ENCODE peak calls at places on chromosomes 1 and 21, in nine cellular contexts. L, N, A, W, F, P, K, V and E are unnamed samples.

GRCh38 chr1:22416555-22417454 is 34.8 kb upstream of the ZBTB40 start:
- DNase-seq in W (peak; percentile 19), N (peak; percentile 55), V (peak; percentile 87), A (peak; percentile 54), L (peak; percentile 80), F (peak; percentile 72), P (peak; percentile 60), K (peak; percentile 62), E (peak; percentile 59)

GRCh38 chr1:21933397-21934248 is 3.5 kb downstream of the HSPG2 start:
- DNase-seq in W (no peak), K (no peak), L (peak; percentile 74), P (no peak), V (peak; percentile 72), F (no peak), N (peak; percentile 76), A (no peak), E (peak; percentile 67)

GRCh38 chr1:157487430-157487829 is 64.9 kb downstream of the FCRL5 start:
- DNase-seq in A (no peak), L (no peak), N (no peak), K (no peak), V (no peak), W (no peak), F (no peak), P (no peak), E (no peak)

GRCh38 chr1:224769987-224770693 is 154.0 kb downstream of the CNIH3 start:
- DNase-seq in P (no peak), K (peak; percentile 9), N (no peak), F (no peak), W (no peak), A (no peak), L (no peak), V (no peak), E (no peak)

GRCh38 chr1:200923607-200924006 is 28.9 kb downstream of the INAVA start:
- DNase-seq in K (peak; percentile 69), P (no peak), A (no peak), V (no peak), N (no peak), L (no peak), W (no peak), F (no peak), E (no peak)

GRCh38 chr1:220604921-220605320 is 77.0 kb downstream of the MARK1 start:
- DNase-seq in P (no peak), F (no peak), W (no peak), L (no peak), A (no peak), V (no peak), N (no peak), K (no peak), E (no peak)

GRCh38 chr1:3814065-3814464 is 17.8 kb upstream of the LRRC47 start:
- DNase-seq in W (no peak), L (no peak), K (no peak), P (no peak), N (no peak), V (no peak), F (no peak), A (no peak), E (no peak)

GRCh38 chr1:110756506-110756905 is 81.8 kb upstream of the KCNA3 start:
- DNase-seq in A (no peak), K (no peak), V (no peak), N (no peak), F (no peak), P (no peak), L (no peak), W (no peak), E (peak; percentile 55)

GRCh38 chr1:9150582-9151290 is 21.8 kb upstream of the GPR157 start:
- DNase-seq in K (no peak), L (no peak), A (no peak), N (peak; percentile 51), V (no peak), W (no peak), P (no peak), F (no peak), E (peak; percentile 84)

GRCh38 chr1:153505576-153505975 is 30.2 kb downstream of the S100A6 start:
- DNase-seq in F (no peak), V (no peak), K (no peak), N (no peak), W (no peak), A (no peak), P (no peak), L (no peak), E (no peak)

GRCh38 chr1:153506386-153506785 is 29.4 kb downstream of the S100A6 start:
- DNase-seq in A (no peak), N (no peak), L (no peak), K (no peak), F (no peak), V (no peak), P (no peak), W (no peak), E (no peak)

GRCh38 chr1:153507926-153508583 is 27.7 kb downstream of the S100A6 start:
- DNase-seq in K (no peak), F (no peak), L (no peak), N (no peak), P (no peak), W (no peak), V (no peak), A (no peak), E (no peak)

GRCh38 chr1:153506831-153507413 is 28.9 kb downstream of the S100A6 start:
- DNase-seq in P (no peak), A (no peak), W (no peak), F (no peak), L (peak; percentile 74), N (peak; percentile 86), K (peak; percentile 72), V (peak; percentile 77), E (peak; percentile 74)

GRCh38 chr1:153503766-153504165 is 32.0 kb downstream of the S100A6 start:
- DNase-seq in A (no peak), N (no peak), V (no peak), K (no peak), F (no peak), W (no peak), P (no peak), L (no peak), E (no peak)
- H3K4me3 ChIP-seq in A (no peak overlapping the region), N (no peak overlapping the region), V (no peak overlapping the region), K (no peak overlapping the region), F (no peak overlapping the region), W (no peak overlapping the region), P (no peak overlapping the region), L (no peak overlapping the region), E (no peak overlapping the region)

DNA sequence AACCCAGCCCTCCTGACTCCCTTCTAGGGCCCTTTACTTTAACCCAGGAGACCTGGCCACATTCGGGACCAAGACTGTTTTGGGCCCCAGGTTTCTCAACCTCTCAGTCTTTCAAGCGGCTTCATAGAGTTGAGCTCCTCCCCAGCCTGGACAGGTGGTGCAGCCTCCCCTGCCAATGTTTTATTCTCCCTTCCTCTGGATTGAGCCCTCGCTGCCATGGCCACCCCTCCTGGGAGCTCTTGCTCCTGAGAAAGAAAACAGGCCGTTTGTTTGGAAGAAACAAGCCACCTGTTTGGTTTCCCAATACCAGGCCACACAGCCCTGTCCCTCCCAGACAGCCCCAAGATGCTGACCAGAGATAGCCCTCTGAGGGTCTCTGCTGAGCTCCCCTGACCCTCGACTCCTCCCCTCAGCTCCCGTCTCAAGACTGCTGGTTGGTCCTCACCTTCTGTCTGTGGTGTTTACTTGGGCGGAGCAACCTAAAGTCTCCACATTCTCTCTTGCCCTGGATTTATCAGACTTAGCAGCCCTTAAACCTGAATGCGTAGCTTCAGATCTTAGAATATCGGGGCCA is 3.3 kb downstream of the TMEM51 start:
- DNase-seq in P (no peak), N (no peak), A (no peak), K (no peak), F (no peak), V (peak; percentile 63), W (no peak), L (no peak), E (no peak)
- H3K27ac ChIP-seq in P (no peak overlapping the region), N (no peak overlapping the region), A (no peak overlapping the region), K (no peak overlapping the region), F (no peak overlapping the region), V (peak overlapping the region; percentile 55), W (peak overlapping the region; percentile 73), L (peak overlapping the region; percentile 41), E (peak overlapping the region; percentile 67)

GRCh38 chr1:55170426-55170825 is 44.7 kb downstream of the USP24 start:
- DNase-seq in P (no peak), V (no peak), L (no peak), F (no peak), A (no peak), N (no peak), K (no peak), W (no peak), E (no peak)

GRCh38 chr1:55167224-55167623 is 47.9 kb downstream of the USP24 start:
- DNase-seq in L (no peak), A (no peak), W (no peak), P (no peak), F (no peak), V (no peak), K (no peak), N (no peak), E (no peak)

GRCh38 chr1:55172272-55172671 is 42.9 kb downstream of the USP24 start:
- DNase-seq in W (no peak), V (no peak), L (no peak), K (no peak), N (no peak), F (no peak), P (no peak), A (no peak), E (no peak)

GRCh38 chr1:55168353-55168752 is 46.8 kb downstream of the USP24 start:
- DNase-seq in N (no peak), W (no peak), V (no peak), L (no peak), K (no peak), F (no peak), P (no peak), A (no peak), E (no peak)

DNA sequence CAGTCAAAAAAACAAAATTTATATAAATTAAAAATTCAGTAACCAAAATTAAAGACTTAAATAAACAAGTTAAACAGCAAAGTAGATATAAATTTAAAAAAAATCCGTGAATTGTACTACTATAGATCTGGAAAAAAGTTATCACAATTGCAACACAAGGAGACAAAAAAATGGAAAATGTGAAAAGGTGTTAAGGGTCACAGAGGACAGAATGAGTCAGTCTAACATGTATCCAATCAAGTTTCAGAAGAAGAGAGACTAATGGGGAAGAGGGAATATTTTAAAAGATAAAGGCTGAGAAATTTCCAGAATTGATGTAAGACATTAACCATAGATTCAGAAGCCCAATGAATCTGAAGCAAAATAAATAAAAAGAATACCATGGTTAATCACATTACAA is 46.0 kb downstream of the USP24 start:
- DNase-seq in V (no peak), L (no peak), A (no peak), F (no peak), N (no peak), W (no peak), P (no peak), K (no peak), E (no peak)
- H3K36me3 ChIP-seq in V (no peaks in the 10 kb centered on the region), L (peaks cover 6% of the 10 kb centered on the region), A (peaks cover 12% of the 10 kb centered on the region), F (peaks cover 51% of the 10 kb centered on the region), N (no peaks in the 10 kb centered on the region), W (peaks cover 2% of the 10 kb centered on the region), P (peaks cover 37% of the 10 kb centered on the region), K (peaks cover 66% of the 10 kb centered on the region), E (peaks cover 17% of the 10 kb centered on the region)

DNA sequence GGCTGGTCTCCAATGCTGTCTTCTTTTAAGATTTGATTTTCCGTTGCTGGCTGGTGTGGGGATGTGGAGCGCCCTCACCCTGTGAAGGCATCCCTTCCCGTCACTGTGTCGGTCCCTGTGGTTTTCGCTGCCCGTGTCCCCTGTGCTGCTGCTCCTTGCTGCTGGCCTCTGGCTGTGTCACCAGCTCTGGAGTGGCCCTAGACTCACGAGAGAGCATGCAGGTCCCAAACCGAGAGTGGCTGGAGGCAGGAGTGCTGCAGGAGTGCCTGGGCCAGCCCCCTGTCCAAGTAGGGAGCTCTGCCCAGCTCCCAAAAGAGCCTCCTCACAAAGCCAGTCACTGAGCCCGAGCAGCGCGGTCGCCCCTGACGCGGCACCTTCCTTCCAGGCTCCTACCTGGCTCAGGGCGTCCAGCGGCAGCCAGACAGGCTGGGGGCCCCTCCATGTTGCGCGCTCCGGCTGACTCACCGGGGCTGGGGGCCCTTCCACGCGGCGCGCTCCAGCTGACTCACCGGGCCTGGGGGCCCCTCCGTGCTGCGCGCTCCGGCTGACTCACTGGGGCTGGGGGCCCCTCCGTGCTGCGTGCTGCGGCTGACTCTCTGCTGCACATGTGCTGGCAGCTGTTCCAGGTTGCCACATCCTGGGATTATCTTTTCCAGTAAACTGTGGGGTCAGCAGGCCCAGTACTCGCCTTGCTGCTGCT is 106.7 kb upstream of the COL6A1 start:
- DNase-seq in K (peak; percentile 9), A (no peak), N (peak; percentile 77), W (no peak), L (peak; percentile 50), F (no peak), V (no peak), P (no peak), E (no peak)
- H3K4me3 ChIP-seq in K (no peak overlapping the region), A (no peak overlapping the region), N (no peak overlapping the region), W (no peak overlapping the region), L (no peak overlapping the region), F (no peak overlapping the region), V (no peak overlapping the region), P (no peak overlapping the region), E (no peak overlapping the region)